ENCODE peak calls at places on chromosomes 1 and 21, in five cellular contexts. N is sigmoid colon, M is breast epithelium, T is prostate gland, P is stomach. Q is an unnamed sample.
A peak's percentile ranks its signal among the peaks of the same experiment; 100 is the strongest.

GRCh38 chr1:12549106-12549459 is 68.9 kb downstream of the DHRS3 start:
- DNase-seq in N (peak; percentile 90), M (peak; percentile 52), T (no peak), P (no peak), Q (no peak)

GRCh38 chr1:1168451-1169411 is 4.9 kb upstream of the TTLL10 start:
- DNase-seq in N (no peak), M (no peak), T (no peak), P (no peak), Q (no peak)

GRCh38 chr1:24934300-24935195 is 4.5 kb upstream of the RUNX3 start:
- DNase-seq in N (peak; percentile 53), M (no peak), T (no peak), P (no peak), Q (no peak)

GRCh38 chr1:26274801-26275425 is 5.0 kb upstream of the SH3BGRL3 start:
- DNase-seq in N (no peak), M (no peak), T (no peak), P (no peak), Q (no peak)

GRCh38 chr1:18104546-18105100 is 3.0 kb upstream of the IGSF21 start:
- DNase-seq in N (no peak), M (no peak), T (no peak), P (no peak), Q (no peak)

GRCh38 chr1:8862528-8862927 is 16.0 kb downstream of the ENO1 start:
- DNase-seq in N (no peak), M (no peak), T (no peak), P (no peak), Q (no peak)

GRCh38 chr1:17919525-17920439 is 164.6 kb downstream of the ACTL8 start:
- DNase-seq in N (no peak), M (no peak), T (no peak), P (peak; percentile 26), Q (peak; percentile 39)

GRCh38 chr1:200838676-200839445 is 33.9 kb upstream of the GPR25 start:
- DNase-seq in N (no peak), M (no peak), T (no peak), P (no peak), Q (no peak)

GRCh38 chr1:89841507-89841906 is 20.7 kb downstream of the LRRC8D start:
- DNase-seq in N (no peak), M (no peak), T (no peak), P (no peak), Q (no peak)

GRCh38 chr1:235878082-235878781 is 11.5 kb upstream of the LYST start:
- DNase-seq in N (no peak), M (no peak), T (no peak), P (no peak), Q (no peak)

GRCh38 chr1:85316324-85316723 is 39.9 kb upstream of the BCL10 start:
- DNase-seq in N (no peak), M (no peak), T (no peak), P (no peak), Q (peak; percentile 58)

GRCh38 chr1:25554886-25555752 is 11.7 kb downstream of the LDLRAP1 start:
- DNase-seq in N (no peak), M (no peak), T (no peak), P (no peak), Q (no peak)

GRCh38 chr1:91712981-91713841 is 172.7 kb downstream of the TGFBR3 start:
- DNase-seq in N (peak; percentile 89), M (no peak), T (no peak), P (no peak), Q (no peak)

GRCh38 chr1:111592389-111593361 is 26.9 kb upstream of the RAP1A start:
- DNase-seq in N (peak; percentile 93), M (peak; percentile 65), T (peak; percentile 82), P (peak; percentile 85), Q (no peak)

GRCh38 chr1:199859525-199859924 is 168.0 kb upstream of the NR5A2 start:
- DNase-seq in N (no peak), M (no peak), T (no peak), P (no peak), Q (no peak)

GRCh38 chr1:39214714-39214997 is 10.2 kb downstream of the MACF1 start:
- DNase-seq in N (no peak), M (no peak), T (no peak), P (no peak), Q (no peak)

GRCh38 chr1:241215683-241216082 is 141.3 kb downstream of the RGS7 start:
- DNase-seq in N (no peak), M (no peak), T (no peak), P (no peak), Q (no peak)

GRCh38 chr1:164704954-164705353 is 146.0 kb downstream of the PBX1 start:
- DNase-seq in N (no peak), M (no peak), T (no peak), P (no peak), Q (no peak)

GRCh38 chr1:207078578-207079132 is 10.0 kb upstream of the C4BPB start:
- DNase-seq in N (no peak), M (no peak), T (no peak), P (no peak), Q (no peak)

GRCh38 chr1:74161494-74161893 is 36.5 kb downstream of the LRRIQ3 start:
- DNase-seq in N (no peak), M (no peak), T (no peak), P (no peak), Q (no peak)

GRCh38 chr1:12073796-12074195 is 10.7 kb downstream of the TNFRSF8 start:
- DNase-seq in N (no peak), M (no peak), T (no peak), P (no peak), Q (no peak)

GRCh38 chr1:170545476-170545875 is 13.5 kb downstream of the GORAB start:
- DNase-seq in N (no peak), M (no peak), T (no peak), P (no peak), Q (no peak)

GRCh38 chr1:26161408-26162219 is 2.7 kb downstream of the FAM110D start:
- DNase-seq in N (no peak), M (no peak), T (no peak), P (peak; percentile 55), Q (no peak)

GRCh38 chr1:223363856-223364684 is at the start of gene SUSD4:
- DNase-seq in N (no peak), M (no peak), T (peak; percentile 51), P (peak; percentile 82), Q (no peak)

GRCh38 chr1:94693435-94693834 is 126.7 kb upstream of the SLC44A3 start:
- DNase-seq in N (no peak), M (no peak), T (no peak), P (no peak), Q (no peak)

GRCh38 chr1:55868026-55868425 is 652.9 kb upstream of the USP24 start:
- DNase-seq in N (no peak), M (no peak), T (peak; percentile 19), P (no peak), Q (no peak)

GRCh38 chr1:27519341-27520258 is 29.6 kb upstream of the WASF2 start:
- DNase-seq in N (no peak), M (no peak), T (no peak), P (no peak), Q (no peak)
- H3K27ac ChIP-seq in N (peak overlapping the region; percentile 59), M (peak overlapping the region; percentile 82), T (no peak overlapping the region), P (peak overlapping the region; percentile 75), Q (no peak overlapping the region)

DNA sequence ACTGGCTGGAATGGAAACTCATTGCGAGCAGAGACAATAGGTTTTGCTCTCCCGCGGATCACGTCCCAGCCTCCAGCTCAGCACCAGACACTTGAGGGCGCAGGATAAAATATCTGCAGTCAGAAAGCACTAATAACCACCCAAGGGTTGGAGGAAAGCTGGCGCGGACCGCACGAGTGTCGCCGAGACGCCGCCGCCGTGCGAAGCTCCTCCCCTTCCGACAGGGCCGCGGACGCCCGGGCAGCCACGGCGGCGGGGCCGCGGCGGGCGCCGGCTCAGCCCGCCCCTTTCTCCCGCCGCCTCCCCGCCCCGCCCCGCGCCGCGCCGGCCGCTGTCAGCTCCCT is at the start of gene CMPK1:
- DNase-seq in N (peak; percentile 89), M (peak; percentile 62), T (peak; percentile 79), P (peak; percentile 84), Q (peak; percentile 55)
- TF ChIP-seq POLR2AphosphoS5 in N (no peak), M (no peak), T (peak; percentile 48), P (peak; percentile 64), Q (peak; percentile 86)

GRCh38 chr1:228212966-228213844 is 5.4 kb downstream of the OBSCN start:
- DNase-seq in N (peak; percentile 90), M (peak; percentile 92), T (peak; percentile 91), P (peak; percentile 90), Q (peak; percentile 66)
- H3K27ac ChIP-seq in N (no peak overlapping the region), M (peak overlapping the region; percentile 73), T (peak overlapping the region; percentile 73), P (peak overlapping the region; percentile 48), Q (peak overlapping the region; percentile 54)

DNA sequence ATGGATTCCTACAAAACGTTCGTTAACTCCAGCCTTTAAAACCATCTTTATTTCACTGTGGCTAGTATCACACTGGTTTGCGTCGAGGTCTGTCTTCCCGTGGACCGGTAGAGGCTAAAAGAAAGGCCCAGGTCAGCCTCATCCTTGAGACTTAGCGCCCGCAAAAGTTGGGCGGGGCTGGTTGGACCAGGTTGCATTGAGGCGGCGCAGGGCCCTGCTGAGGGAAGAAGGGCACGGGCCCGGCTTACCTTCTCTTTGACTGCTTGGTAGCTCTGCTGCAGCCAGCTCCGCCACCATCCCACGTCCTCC is 455 bp downstream of the BSDC1 start:
- DNase-seq in N (no peak), M (peak; percentile 74), T (peak; percentile 50), P (peak; percentile 59), Q (no peak)
- TF ChIP-seq POLR2AphosphoS5 in N (no peak), M (no peak), T (no peak), P (no peak), Q (no peak)

DNA sequence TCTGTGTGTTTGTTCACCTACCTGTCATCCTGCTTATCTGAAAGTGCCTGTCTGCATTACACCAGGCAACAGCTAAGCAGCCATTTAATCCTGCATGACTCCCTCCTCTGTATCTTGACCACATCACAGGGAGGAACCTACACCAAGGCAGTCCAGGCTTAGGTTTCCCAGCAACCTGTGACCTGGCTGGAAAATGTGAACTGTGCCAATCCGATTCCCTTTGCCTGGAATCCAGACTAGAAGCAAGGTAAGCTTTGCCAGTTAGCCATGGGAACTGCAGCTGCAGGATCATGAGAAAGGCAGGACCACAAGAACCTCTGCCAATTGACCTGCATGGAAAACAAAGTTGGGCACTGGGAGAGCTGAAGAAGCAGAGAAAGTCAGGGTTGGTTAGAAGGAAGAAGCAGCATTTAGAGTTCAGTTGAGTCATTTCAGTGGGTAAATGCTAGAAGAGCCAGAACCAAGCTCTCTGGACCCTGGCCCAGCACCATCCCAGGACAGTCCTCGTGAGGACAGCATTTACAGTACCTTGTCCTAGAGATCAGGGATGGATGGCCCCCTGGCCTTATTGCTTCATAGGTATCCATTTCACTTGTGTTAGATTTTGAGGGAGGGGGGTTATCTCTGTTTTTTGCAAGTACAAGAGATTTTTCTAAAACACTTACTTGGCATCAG is 6.1 kb upstream of the ATP1B1 start:
- DNase-seq in N (no peak), M (no peak), T (no peak), P (peak; percentile 73), Q (no peak)
- H3K27ac ChIP-seq in N (no peak overlapping the region), M (no peak overlapping the region), T (no peak overlapping the region), P (peak overlapping the region; percentile 94), Q (no peak overlapping the region)

GRCh38 chr21:40770435-40771055 is 76.4 kb downstream of the DSCAM start:
- DNase-seq in N (no peak), M (no peak), T (no peak), P (no peak), Q (no peak)
- TF ChIP-seq POLR2AphosphoS5 in N (no peak), M (no peak), T (no peak), P (no peak), Q (no peak)

Q was measured in SK-N-MC.